ENCODE peak calls at places on chromosomes 5 and 9, in seven cellular contexts. One of them, this sample, is unnamed.

GRCh38 chr5:61964199-61964598 is 341.8 kb upstream of the KIF2A start:
- DNase-seq in AG04450: no peak
- DNase-seq in heart left ventricle: no peak
- DNase-seq in colonic mucosa: no peak
- DNase-seq in astrocyte: peak; percentile 82
- DNase-seq in mucosa of descending colon: no peak
- DNase-seq in DND-41: no peak
- DNase-seq in this sample: no peak

GRCh38 chr5:147483197-147483790 is 26.6 kb downstream of the DPYSL3 start:
- DNase-seq in AG04450: no peak
- DNase-seq in colonic mucosa: no peak
- DNase-seq in astrocyte: peak; percentile 62
- DNase-seq in DND-41: no peak
- DNase-seq in heart left ventricle: no peak
- DNase-seq in mucosa of descending colon: no peak
- DNase-seq in this sample: no peak

GRCh38 chr5:124080256-124080655 is 568.3 kb downstream of the CSNK1G3 start:
- DNase-seq in AG04450: no peak
- DNase-seq in colonic mucosa: no peak
- DNase-seq in heart left ventricle: no peak
- DNase-seq in mucosa of descending colon: no peak
- DNase-seq in DND-41: no peak
- DNase-seq in astrocyte: no peak
- DNase-seq in this sample: no peak

GRCh38 chr9:105205787-105206511 is 38.5 kb upstream of the SLC44A1 start:
- DNase-seq in DND-41: no peak
- DNase-seq in astrocyte: peak; percentile 93
- DNase-seq in mucosa of descending colon: no peak
- DNase-seq in AG04450: peak; percentile 73
- DNase-seq in heart left ventricle: peak; percentile 70
- DNase-seq in colonic mucosa: peak; percentile 39
- DNase-seq in this sample: no peak

GRCh38 chr9:18905883-18906649 is 126.9 kb downstream of the SAXO1 start:
- DNase-seq in AG04450: no peak
- DNase-seq in heart left ventricle: no peak
- DNase-seq in astrocyte: peak; percentile 44
- DNase-seq in DND-41: no peak
- DNase-seq in colonic mucosa: no peak
- DNase-seq in mucosa of descending colon: no peak
- DNase-seq in this sample: no peak

GRCh38 chr9:134333234-134333873 is 7.1 kb downstream of the RXRA start:
- DNase-seq in astrocyte: no peak
- DNase-seq in DND-41: no peak
- DNase-seq in heart left ventricle: no peak
- DNase-seq in colonic mucosa: peak; percentile 89
- DNase-seq in mucosa of descending colon: peak; percentile 90
- DNase-seq in AG04450: no peak
- DNase-seq in this sample: no peak

GRCh38 chr5:157290156-157290980 is 24.4 kb downstream of the CYFIP2 start:
- DNase-seq in heart left ventricle: no peak
- DNase-seq in colonic mucosa: no peak
- DNase-seq in astrocyte: peak; percentile 49
- DNase-seq in DND-41: no peak
- DNase-seq in mucosa of descending colon: no peak
- DNase-seq in AG04450: no peak
- DNase-seq in this sample: peak; percentile 69

GRCh38 chr5:56525117-56525516 is 290.2 kb upstream of the MAP3K1 start:
- DNase-seq in heart left ventricle: no peak
- DNase-seq in astrocyte: peak; percentile 54
- DNase-seq in AG04450: no peak
- DNase-seq in mucosa of descending colon: no peak
- DNase-seq in colonic mucosa: no peak
- DNase-seq in DND-41: no peak
- DNase-seq in this sample: no peak

DNA sequence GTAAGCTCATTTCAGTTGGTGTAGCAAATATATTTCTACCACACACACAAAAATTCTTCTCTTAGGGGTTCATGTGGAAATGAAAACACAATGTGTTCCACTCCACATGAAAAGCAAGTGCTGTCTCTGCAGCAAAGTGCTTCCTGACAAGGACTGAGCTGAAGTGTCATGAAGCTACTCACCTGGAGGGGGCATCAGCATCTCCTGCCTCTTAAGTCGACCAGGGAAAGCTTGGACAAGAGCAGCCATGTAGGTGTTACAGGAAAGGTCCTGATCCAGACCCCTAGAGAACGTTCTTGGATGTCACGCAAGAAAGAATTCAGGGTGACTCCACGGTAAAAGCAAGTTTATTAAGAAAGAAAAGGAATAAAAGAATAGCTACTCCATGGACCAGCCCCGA is 62.8 kb downstream of the SV2C start:
- DNase-seq in DND-41: no peak
- DNase-seq in colonic mucosa: peak; percentile 19
- DNase-seq in mucosa of descending colon: no peak
- DNase-seq in AG04450: no peak
- DNase-seq in astrocyte: no peak
- DNase-seq in heart left ventricle: no peak
- DNase-seq in this sample: no peak
- TF ChIP-seq CTCF in DND-41: peak; percentile 23
- TF ChIP-seq CTCF in colonic mucosa: no peak
- TF ChIP-seq CTCF in mucosa of descending colon: no peak
- TF ChIP-seq CTCF in AG04450: peak; percentile 17
- TF ChIP-seq CTCF in astrocyte: no peak
- TF ChIP-seq CTCF in heart left ventricle: no peak
- TF ChIP-seq CTCF in this sample: peak; percentile 49

GRCh38 chr5:16695779-16696178 is 79.0 kb upstream of the RETREG1 start:
- DNase-seq in DND-41: no peak
- DNase-seq in astrocyte: no peak
- DNase-seq in heart left ventricle: no peak
- DNase-seq in mucosa of descending colon: no peak
- DNase-seq in colonic mucosa: no peak
- DNase-seq in AG04450: no peak
- DNase-seq in this sample: no peak

GRCh38 chr5:16704945-16705344 is 88.1 kb upstream of the RETREG1 start:
- DNase-seq in heart left ventricle: no peak
- DNase-seq in astrocyte: no peak
- DNase-seq in mucosa of descending colon: no peak
- DNase-seq in colonic mucosa: no peak
- DNase-seq in DND-41: no peak
- DNase-seq in AG04450: no peak
- DNase-seq in this sample: no peak

GRCh38 chr5:16701134-16702094 is 84.6 kb upstream of the RETREG1 start:
- DNase-seq in mucosa of descending colon: no peak
- DNase-seq in astrocyte: no peak
- DNase-seq in heart left ventricle: no peak
- DNase-seq in DND-41: no peak
- DNase-seq in AG04450: no peak
- DNase-seq in colonic mucosa: no peak
- DNase-seq in this sample: no peak

GRCh38 chr5:16702964-16703363 is 86.2 kb upstream of the RETREG1 start:
- DNase-seq in heart left ventricle: no peak
- DNase-seq in colonic mucosa: no peak
- DNase-seq in mucosa of descending colon: no peak
- DNase-seq in DND-41: no peak
- DNase-seq in AG04450: no peak
- DNase-seq in astrocyte: no peak
- DNase-seq in this sample: no peak

DNA sequence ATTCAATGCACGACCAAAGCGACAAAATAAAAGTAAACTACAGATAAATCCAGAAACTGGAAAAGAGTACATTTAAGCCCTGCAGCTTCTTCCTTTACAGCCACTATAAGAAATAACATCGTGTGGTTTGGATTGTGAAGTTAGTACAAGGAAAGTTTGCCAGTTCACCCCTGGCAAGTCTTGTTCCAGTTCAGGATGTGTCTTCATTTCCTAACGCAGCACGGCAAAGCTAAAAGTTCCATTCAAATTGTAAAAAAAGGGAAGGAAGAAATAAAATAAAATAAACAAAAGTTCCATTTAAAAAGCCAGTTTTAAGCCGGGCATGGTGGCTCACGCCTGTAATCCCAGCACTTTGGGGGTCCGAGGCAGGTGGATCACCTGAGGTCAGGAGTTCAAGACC is 83.3 kb upstream of the RETREG1 start:
- DNase-seq in mucosa of descending colon: no peak
- DNase-seq in AG04450: no peak
- DNase-seq in astrocyte: no peak
- DNase-seq in DND-41: no peak
- DNase-seq in colonic mucosa: no peak
- DNase-seq in heart left ventricle: no peak
- DNase-seq in this sample: no peak
- H3K4me3 ChIP-seq in mucosa of descending colon: no peak overlapping the region
- H3K4me3 ChIP-seq in AG04450: no peak overlapping the region
- H3K4me3 ChIP-seq in astrocyte: no peak overlapping the region
- H3K4me3 ChIP-seq in DND-41: no peak overlapping the region
- H3K4me3 ChIP-seq in colonic mucosa: no peak overlapping the region
- H3K4me3 ChIP-seq in heart left ventricle: no peak overlapping the region
- H3K4me3 ChIP-seq in this sample: no peak overlapping the region

DNA sequence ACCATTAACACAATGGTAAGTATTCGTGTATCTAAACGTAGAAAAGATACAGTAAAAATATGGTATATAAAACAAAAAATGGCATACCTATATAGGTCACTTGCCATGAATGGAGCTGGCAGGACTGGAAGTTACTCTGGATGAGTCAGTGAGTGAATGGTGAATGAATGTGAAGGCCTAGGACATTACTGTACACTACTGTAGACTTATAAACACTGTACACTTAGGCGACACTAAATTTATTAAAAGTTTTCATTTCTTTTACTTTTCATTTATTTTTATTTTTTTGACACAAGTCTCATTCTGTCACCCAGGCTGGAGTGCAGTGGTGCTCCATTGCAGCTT is 14.1 kb downstream of the TDRD7 start:
- DNase-seq in heart left ventricle: no peak
- DNase-seq in colonic mucosa: no peak
- DNase-seq in AG04450: no peak
- DNase-seq in DND-41: no peak
- DNase-seq in mucosa of descending colon: no peak
- DNase-seq in astrocyte: no peak
- DNase-seq in this sample: no peak
- TF ChIP-seq CTCF in heart left ventricle: no peak
- TF ChIP-seq CTCF in colonic mucosa: no peak
- TF ChIP-seq CTCF in AG04450: no peak
- TF ChIP-seq CTCF in DND-41: no peak
- TF ChIP-seq CTCF in mucosa of descending colon: no peak
- TF ChIP-seq CTCF in astrocyte: no peak
- TF ChIP-seq CTCF in this sample: no peak

GRCh38 chr5:139488269-139488668 is 5.7 kb upstream of the STING1 start:
- DNase-seq in mucosa of descending colon: no peak
- DNase-seq in DND-41: no peak
- DNase-seq in colonic mucosa: no peak
- DNase-seq in heart left ventricle: peak; percentile 55
- DNase-seq in astrocyte: no peak
- DNase-seq in AG04450: no peak
- DNase-seq in this sample: no peak

GRCh38 chr5:139494256-139494655 is 11.7 kb upstream of the STING1 start:
- DNase-seq in colonic mucosa: no peak
- DNase-seq in DND-41: no peak
- DNase-seq in mucosa of descending colon: no peak
- DNase-seq in heart left ventricle: no peak
- DNase-seq in AG04450: no peak
- DNase-seq in astrocyte: no peak
- DNase-seq in this sample: no peak

GRCh38 chr5:139494832-139495231 is 12.3 kb upstream of the STING1 start:
- DNase-seq in astrocyte: peak; percentile 49
- DNase-seq in mucosa of descending colon: no peak
- DNase-seq in heart left ventricle: no peak
- DNase-seq in colonic mucosa: no peak
- DNase-seq in AG04450: no peak
- DNase-seq in DND-41: no peak
- DNase-seq in this sample: no peak

GRCh38 chr5:139495644-139496435 is 13.3 kb upstream of the STING1 start:
- DNase-seq in astrocyte: peak; percentile 56
- DNase-seq in AG04450: no peak
- DNase-seq in mucosa of descending colon: no peak
- DNase-seq in colonic mucosa: no peak
- DNase-seq in heart left ventricle: no peak
- DNase-seq in DND-41: no peak
- DNase-seq in this sample: no peak

DNA sequence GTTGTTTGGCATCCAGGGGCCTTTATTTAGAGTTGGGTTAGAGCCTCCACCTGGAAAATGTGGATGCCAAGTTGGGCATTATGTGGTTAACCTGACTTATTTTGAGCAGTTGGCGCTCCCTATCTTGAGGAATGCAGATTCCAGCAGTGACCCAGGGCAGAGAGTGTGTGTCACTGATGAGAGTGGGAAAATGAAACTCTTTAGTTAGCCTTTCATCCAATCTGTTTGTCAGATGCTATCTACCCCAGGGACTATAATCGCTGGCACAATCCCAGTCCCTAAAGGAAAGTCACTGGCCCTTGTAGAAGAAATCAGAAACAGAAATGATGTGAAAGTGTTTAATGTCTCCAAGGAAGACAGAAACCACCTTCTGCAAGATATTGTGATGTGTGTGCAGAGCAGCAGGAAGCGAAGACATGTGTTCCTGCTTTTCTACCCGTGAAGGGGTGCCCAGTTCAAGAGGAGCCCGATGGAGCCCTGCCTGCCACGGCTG is 10.2 kb upstream of the STING1 start:
- DNase-seq in mucosa of descending colon: no peak
- DNase-seq in DND-41: no peak
- DNase-seq in astrocyte: peak; percentile 57
- DNase-seq in heart left ventricle: peak; percentile 37
- DNase-seq in colonic mucosa: no peak
- DNase-seq in AG04450: no peak
- DNase-seq in this sample: no peak
- H3K4me3 ChIP-seq in mucosa of descending colon: no peak overlapping the region
- H3K4me3 ChIP-seq in DND-41: no peak overlapping the region
- H3K4me3 ChIP-seq in astrocyte: no peak overlapping the region
- H3K4me3 ChIP-seq in heart left ventricle: no peak overlapping the region
- H3K4me3 ChIP-seq in colonic mucosa: no peak overlapping the region
- H3K4me3 ChIP-seq in AG04450: no peak overlapping the region
- H3K4me3 ChIP-seq in this sample: no peak overlapping the region

DNA sequence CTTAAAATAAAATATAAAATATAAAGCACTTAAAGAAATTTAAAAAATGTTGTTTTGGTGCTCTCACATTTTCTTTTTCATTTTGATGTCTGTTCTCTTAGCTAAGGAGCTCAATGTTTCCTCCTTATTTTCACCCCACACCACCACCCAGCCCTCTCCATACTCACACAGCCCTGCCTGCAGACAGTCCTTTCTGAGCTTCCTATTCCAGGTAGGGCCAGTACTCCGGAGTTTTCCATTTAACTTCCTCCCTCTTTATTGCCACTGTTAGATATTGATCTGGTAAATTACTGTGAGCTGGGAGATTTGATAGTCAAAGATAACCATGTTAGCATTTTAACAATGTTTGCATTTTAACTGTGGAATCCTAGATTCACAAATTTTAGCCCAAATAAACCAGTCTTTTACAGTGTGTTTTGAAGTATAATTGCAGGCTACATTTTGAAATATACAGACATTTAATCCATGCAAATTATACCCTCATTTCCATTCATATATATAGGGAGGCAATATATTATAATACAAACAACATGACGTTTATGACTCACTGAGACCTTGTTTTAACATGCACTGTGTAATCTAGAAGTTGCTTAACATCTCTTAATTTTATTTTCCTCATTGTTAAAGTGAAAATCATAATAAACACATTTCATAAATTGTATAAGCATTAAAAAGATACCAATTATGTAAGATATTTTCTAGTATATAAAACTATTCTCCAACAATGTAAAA is 927.1 kb downstream of the NR2F1-AS1 start:
- DNase-seq in DND-41: no peak
- DNase-seq in mucosa of descending colon: no peak
- DNase-seq in astrocyte: no peak
- DNase-seq in heart left ventricle: no peak
- DNase-seq in colonic mucosa: no peak
- DNase-seq in AG04450: no peak
- DNase-seq in this sample: no peak
- TF ChIP-seq CTCF in DND-41: no peak
- TF ChIP-seq CTCF in mucosa of descending colon: no peak
- TF ChIP-seq CTCF in astrocyte: no peak
- TF ChIP-seq CTCF in heart left ventricle: no peak
- TF ChIP-seq CTCF in colonic mucosa: no peak
- TF ChIP-seq CTCF in AG04450: no peak
- TF ChIP-seq CTCF in this sample: no peak

This sample was measured in epithelial cell of proximal tubule.